ENCODE peak calls at places on chromosomes 5 and 9, in five cellular contexts. One of them, this sample, is unnamed.

GRCh38 chr9:123679330-123679987 is 250.5 kb downstream of the DENND1A start:
- DNase-seq in neuronal stem cell: no peak
- DNase-seq in psoas muscle: no peak
- DNase-seq in CD8-positive, alpha-beta memory T cell: no peak
- DNase-seq in breast epithelium: no peak
- DNase-seq in this sample: no peak

GRCh38 chr5:87829214-87829551 is 416.5 kb upstream of the CCNH start:
- DNase-seq in CD8-positive, alpha-beta memory T cell: no peak
- DNase-seq in breast epithelium: peak
- DNase-seq in neuronal stem cell: no peak
- DNase-seq in psoas muscle: peak
- DNase-seq in this sample: peak

GRCh38 chr9:109602987-109603386 is 104.9 kb upstream of the PTPN3 start:
- DNase-seq in neuronal stem cell: no peak
- DNase-seq in CD8-positive, alpha-beta memory T cell: no peak
- DNase-seq in breast epithelium: no peak
- DNase-seq in psoas muscle: no peak
- DNase-seq in this sample: no peak

GRCh38 chr5:89498699-89499098 is 615.7 kb upstream of the MEF2C start:
- DNase-seq in breast epithelium: no peak
- DNase-seq in neuronal stem cell: no peak
- DNase-seq in CD8-positive, alpha-beta memory T cell: no peak
- DNase-seq in psoas muscle: no peak
- DNase-seq in this sample: no peak

GRCh38 chr5:74041913-74042312 is 415.9 kb downstream of the ARHGEF28 start:
- DNase-seq in breast epithelium: no peak
- DNase-seq in neuronal stem cell: no peak
- DNase-seq in CD8-positive, alpha-beta memory T cell: no peak
- DNase-seq in psoas muscle: no peak
- DNase-seq in this sample: no peak

GRCh38 chr5:138354926-138355378 is 2.5 kb downstream of the KDM3B start:
- DNase-seq in breast epithelium: no peak
- DNase-seq in CD8-positive, alpha-beta memory T cell: peak
- DNase-seq in neuronal stem cell: peak
- DNase-seq in psoas muscle: no peak
- DNase-seq in this sample: no peak

GRCh38 chr9:114629563-114630090 is 18.5 kb downstream of the TMEM268 start:
- DNase-seq in psoas muscle: no peak
- DNase-seq in breast epithelium: no peak
- DNase-seq in neuronal stem cell: no peak
- DNase-seq in CD8-positive, alpha-beta memory T cell: no peak
- DNase-seq in this sample: no peak

GRCh38 chr5:93681432-93681831 is 60.0 kb downstream of the POU5F2 start:
- DNase-seq in psoas muscle: no peak
- DNase-seq in CD8-positive, alpha-beta memory T cell: no peak
- DNase-seq in breast epithelium: no peak
- DNase-seq in neuronal stem cell: no peak
- DNase-seq in this sample: no peak

GRCh38 chr9:81759680-81760215 is 70.4 kb upstream of the TLE1 start:
- DNase-seq in breast epithelium: no peak
- DNase-seq in neuronal stem cell: no peak
- DNase-seq in psoas muscle: no peak
- DNase-seq in CD8-positive, alpha-beta memory T cell: no peak
- DNase-seq in this sample: peak

GRCh38 chr5:85538362-85538761 is 1079.4 kb upstream of the COX7C start:
- DNase-seq in psoas muscle: no peak
- DNase-seq in breast epithelium: no peak
- DNase-seq in neuronal stem cell: no peak
- DNase-seq in CD8-positive, alpha-beta memory T cell: no peak
- DNase-seq in this sample: no peak

GRCh38 chr9:109278848-109279247 is 42.0 kb downstream of the EPB41L4B start:
- DNase-seq in breast epithelium: no peak
- DNase-seq in psoas muscle: no peak
- DNase-seq in neuronal stem cell: no peak
- DNase-seq in CD8-positive, alpha-beta memory T cell: no peak
- DNase-seq in this sample: no peak

GRCh38 chr9:124594215-124594614 is 87.0 kb upstream of the NR5A1 start:
- DNase-seq in CD8-positive, alpha-beta memory T cell: no peak
- DNase-seq in psoas muscle: no peak
- DNase-seq in neuronal stem cell: no peak
- DNase-seq in breast epithelium: no peak
- DNase-seq in this sample: no peak

GRCh38 chr9:132586830-132587483 is 4.6 kb downstream of the BARHL1 start:
- DNase-seq in CD8-positive, alpha-beta memory T cell: no peak
- DNase-seq in breast epithelium: no peak
- DNase-seq in psoas muscle: no peak
- DNase-seq in neuronal stem cell: no peak
- DNase-seq in this sample: peak

GRCh38 chr5:68872088-68872842 is 221.5 kb upstream of the SLC30A5 start:
- DNase-seq in neuronal stem cell: peak
- DNase-seq in breast epithelium: no peak
- DNase-seq in psoas muscle: no peak
- DNase-seq in CD8-positive, alpha-beta memory T cell: no peak
- DNase-seq in this sample: no peak

GRCh38 chr5:119913425-119913824 is 284.1 kb downstream of the FAM170A start:
- DNase-seq in neuronal stem cell: no peak
- DNase-seq in psoas muscle: no peak
- DNase-seq in CD8-positive, alpha-beta memory T cell: no peak
- DNase-seq in breast epithelium: no peak
- DNase-seq in this sample: no peak

GRCh38 chr5:71701409-71701808 is 17.7 kb upstream of the CARTPT start:
- DNase-seq in CD8-positive, alpha-beta memory T cell: no peak
- DNase-seq in breast epithelium: no peak
- DNase-seq in neuronal stem cell: no peak
- DNase-seq in psoas muscle: no peak
- DNase-seq in this sample: no peak

GRCh38 chr9:35730486-35730854 is 1.5 kb downstream of the TLN1 start:
- DNase-seq in neuronal stem cell: no peak
- DNase-seq in breast epithelium: no peak
- DNase-seq in psoas muscle: no peak
- DNase-seq in CD8-positive, alpha-beta memory T cell: no peak
- DNase-seq in this sample: no peak

GRCh38 chr9:35729700-35730485 is 2.1 kb downstream of the TLN1 start:
- DNase-seq in CD8-positive, alpha-beta memory T cell: peak
- DNase-seq in psoas muscle: peak
- DNase-seq in breast epithelium: peak
- DNase-seq in neuronal stem cell: peak
- DNase-seq in this sample: peak

GRCh38 chr9:35727676-35728040 is 4.3 kb downstream of the TLN1 start:
- DNase-seq in psoas muscle: no peak
- DNase-seq in CD8-positive, alpha-beta memory T cell: no peak
- DNase-seq in neuronal stem cell: no peak
- DNase-seq in breast epithelium: no peak
- DNase-seq in this sample: peak

GRCh38 chr9:35728041-35728971 is 3.7 kb downstream of the TLN1 start:
- DNase-seq in neuronal stem cell: peak
- DNase-seq in CD8-positive, alpha-beta memory T cell: no peak
- DNase-seq in psoas muscle: peak
- DNase-seq in breast epithelium: peak
- DNase-seq in this sample: peak

GRCh38 chr9:35729101-35729500 is 2.9 kb downstream of the TLN1 start:
- DNase-seq in CD8-positive, alpha-beta memory T cell: no peak
- DNase-seq in neuronal stem cell: no peak
- DNase-seq in psoas muscle: no peak
- DNase-seq in breast epithelium: no peak
- DNase-seq in this sample: peak
- H3K4me3 ChIP-seq in CD8-positive, alpha-beta memory T cell: peak
- H3K4me3 ChIP-seq in neuronal stem cell: no peak
- H3K4me3 ChIP-seq in psoas muscle: peak
- H3K4me3 ChIP-seq in breast epithelium: peak
- H3K4me3 ChIP-seq in this sample: peak

GRCh38 chr9:27414215-27414731 is 109.8 kb upstream of the IFNK start:
- DNase-seq in breast epithelium: no peak
- DNase-seq in neuronal stem cell: no peak
- DNase-seq in CD8-positive, alpha-beta memory T cell: no peak
- DNase-seq in psoas muscle: peak
- DNase-seq in this sample: no peak

GRCh38 chr9:27408523-27408922 is 111.6 kb upstream of the EQTN start:
- DNase-seq in neuronal stem cell: no peak
- DNase-seq in breast epithelium: no peak
- DNase-seq in CD8-positive, alpha-beta memory T cell: no peak
- DNase-seq in psoas muscle: no peak
- DNase-seq in this sample: no peak

GRCh38 chr9:27413507-27414214 is 110.4 kb upstream of the IFNK start:
- DNase-seq in psoas muscle: no peak
- DNase-seq in CD8-positive, alpha-beta memory T cell: no peak
- DNase-seq in neuronal stem cell: no peak
- DNase-seq in breast epithelium: no peak
- DNase-seq in this sample: no peak

GRCh38 chr9:27412081-27412480 is 112.0 kb upstream of the IFNK start:
- DNase-seq in CD8-positive, alpha-beta memory T cell: no peak
- DNase-seq in psoas muscle: no peak
- DNase-seq in neuronal stem cell: no peak
- DNase-seq in breast epithelium: no peak
- DNase-seq in this sample: no peak

GRCh38 chr9:27412963-27413362 is 111.1 kb upstream of the IFNK start:
- DNase-seq in CD8-positive, alpha-beta memory T cell: no peak
- DNase-seq in psoas muscle: no peak
- DNase-seq in neuronal stem cell: no peak
- DNase-seq in breast epithelium: no peak
- DNase-seq in this sample: peak
- H3K27ac ChIP-seq in CD8-positive, alpha-beta memory T cell: no peak
- H3K27ac ChIP-seq in psoas muscle: no peak
- H3K27ac ChIP-seq in neuronal stem cell: no peak
- H3K27ac ChIP-seq in breast epithelium: peak
- H3K27ac ChIP-seq in this sample: no peak

DNA sequence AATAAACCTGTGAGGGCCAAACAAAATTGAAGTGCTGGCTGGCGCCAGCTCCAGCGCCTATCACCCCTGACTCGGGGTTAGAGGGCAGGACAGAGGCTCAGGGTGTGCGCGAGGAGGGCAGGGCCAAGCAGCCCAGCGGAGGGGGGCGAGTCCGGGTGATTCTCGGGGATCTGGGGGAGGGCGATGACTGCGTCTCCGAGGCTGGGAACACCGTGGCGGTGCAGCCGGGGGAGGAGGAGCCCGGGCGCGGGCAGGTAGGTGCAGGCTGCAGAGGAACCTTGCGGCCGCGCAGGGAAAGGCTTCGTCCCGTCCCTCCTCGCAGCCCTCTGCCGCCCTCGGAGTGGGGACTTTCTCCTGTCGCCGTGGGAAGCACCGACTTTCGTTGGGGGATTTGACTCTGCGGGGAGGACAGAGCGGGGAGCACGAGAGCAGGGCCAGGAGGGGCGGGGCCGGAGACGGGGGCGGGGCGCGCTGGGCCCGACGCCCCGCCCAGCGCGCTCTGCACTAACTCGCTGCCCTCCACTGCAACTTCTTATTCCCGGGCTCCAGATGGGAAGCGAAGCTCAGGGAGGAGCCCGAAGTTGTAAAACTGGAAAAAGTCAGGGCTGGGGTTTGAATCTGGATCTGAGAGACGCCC is 5.3 kb downstream of the RGS14 start:
- DNase-seq in CD8-positive, alpha-beta memory T cell: peak
- DNase-seq in neuronal stem cell: peak
- DNase-seq in psoas muscle: peak
- DNase-seq in breast epithelium: peak
- DNase-seq in this sample: peak
- H3K4me3 ChIP-seq in CD8-positive, alpha-beta memory T cell: peak
- H3K4me3 ChIP-seq in neuronal stem cell: peak
- H3K4me3 ChIP-seq in psoas muscle: peak
- H3K4me3 ChIP-seq in breast epithelium: peak
- H3K4me3 ChIP-seq in this sample: no peak

GRCh38 chr5:10303201-10303600 is 4.5 kb downstream of the CMBL start:
- DNase-seq in neuronal stem cell: no peak
- DNase-seq in CD8-positive, alpha-beta memory T cell: no peak
- DNase-seq in breast epithelium: no peak
- DNase-seq in psoas muscle: no peak
- DNase-seq in this sample: no peak
- H3K27ac ChIP-seq in neuronal stem cell: no peak
- H3K27ac ChIP-seq in CD8-positive, alpha-beta memory T cell: peak
- H3K27ac ChIP-seq in breast epithelium: no peak
- H3K27ac ChIP-seq in psoas muscle: peak
- H3K27ac ChIP-seq in this sample: no peak

This sample was measured in aorta.